ENCODE peak calls at places on chromosomes 3 and 15, in nine cellular contexts. One of them, this sample, is unnamed.
A peak's percentile ranks its signal among the peaks of the same experiment; 100 is the strongest.

GRCh38 chr3:159130108-159130507 is 328.3 kb downstream of the MFSD1 start:
- DNase-seq in activated naive CD4-positive, alpha-beta T cell treated with anti-CD3 and anti-CD28 coated beads, Interleukin-2, amount 10 ng/mL, durations not matched to agents 7 days and 5 days: no peak
- DNase-seq in BJ: no peak
- DNase-seq in AG09309: no peak
- DNase-seq in astrocyte of the cerebellum: no peak
- DNase-seq in NCI-H460: peak; percentile 1
- DNase-seq in cardiac fibroblast: peak; percentile 38
- DNase-seq in T1000: no peak
- DNase-seq in nucleus accumbens: no peak
- DNase-seq in this sample: no peak

GRCh38 chr15:55707523-55707922 is 35.4 kb downstream of the PRTG start:
- DNase-seq in activated naive CD4-positive, alpha-beta T cell treated with anti-CD3 and anti-CD28 coated beads, Interleukin-2, amount 10 ng/mL, durations not matched to agents 7 days and 5 days: no peak
- DNase-seq in BJ: no peak
- DNase-seq in AG09309: no peak
- DNase-seq in astrocyte of the cerebellum: no peak
- DNase-seq in NCI-H460: no peak
- DNase-seq in cardiac fibroblast: no peak
- DNase-seq in T1000: no peak
- DNase-seq in nucleus accumbens: no peak
- DNase-seq in this sample: no peak

GRCh38 chr15:45333550-45333949 is 44.8 kb downstream of the GATM start:
- DNase-seq in activated naive CD4-positive, alpha-beta T cell treated with anti-CD3 and anti-CD28 coated beads, Interleukin-2, amount 10 ng/mL, durations not matched to agents 7 days and 5 days: no peak
- DNase-seq in BJ: no peak
- DNase-seq in AG09309: no peak
- DNase-seq in astrocyte of the cerebellum: no peak
- DNase-seq in NCI-H460: no peak
- DNase-seq in cardiac fibroblast: peak; percentile 22
- DNase-seq in T1000: no peak
- DNase-seq in nucleus accumbens: no peak
- DNase-seq in this sample: no peak

GRCh38 chr3:196042673-196043072 is 39.2 kb downstream of the TFRC start:
- DNase-seq in activated naive CD4-positive, alpha-beta T cell treated with anti-CD3 and anti-CD28 coated beads, Interleukin-2, amount 10 ng/mL, durations not matched to agents 7 days and 5 days: no peak
- DNase-seq in BJ: no peak
- DNase-seq in AG09309: no peak
- DNase-seq in astrocyte of the cerebellum: no peak
- DNase-seq in NCI-H460: no peak
- DNase-seq in cardiac fibroblast: peak; percentile 49
- DNase-seq in T1000: no peak
- DNase-seq in nucleus accumbens: no peak
- DNase-seq in this sample: no peak

GRCh38 chr15:77420610-77421369 is at the start of gene HMG20A:
- DNase-seq in activated naive CD4-positive, alpha-beta T cell treated with anti-CD3 and anti-CD28 coated beads, Interleukin-2, amount 10 ng/mL, durations not matched to agents 7 days and 5 days: peak; percentile 72
- DNase-seq in BJ: peak; percentile 52
- DNase-seq in AG09309: peak; percentile 67
- DNase-seq in astrocyte of the cerebellum: peak; percentile 62
- DNase-seq in NCI-H460: peak; percentile 62
- DNase-seq in cardiac fibroblast: peak; percentile 94
- DNase-seq in T1000: peak; percentile 63
- DNase-seq in nucleus accumbens: peak; percentile 68
- DNase-seq in this sample: peak; percentile 67

GRCh38 chr3:53016236-53016635 is 29.6 kb downstream of the SFMBT1 start:
- DNase-seq in activated naive CD4-positive, alpha-beta T cell treated with anti-CD3 and anti-CD28 coated beads, Interleukin-2, amount 10 ng/mL, durations not matched to agents 7 days and 5 days: no peak
- DNase-seq in BJ: no peak
- DNase-seq in AG09309: no peak
- DNase-seq in astrocyte of the cerebellum: no peak
- DNase-seq in NCI-H460: no peak
- DNase-seq in cardiac fibroblast: no peak
- DNase-seq in T1000: no peak
- DNase-seq in nucleus accumbens: no peak
- DNase-seq in this sample: no peak

GRCh38 chr3:156404217-156404616 is 150.7 kb downstream of the SSR3 start:
- DNase-seq in activated naive CD4-positive, alpha-beta T cell treated with anti-CD3 and anti-CD28 coated beads, Interleukin-2, amount 10 ng/mL, durations not matched to agents 7 days and 5 days: no peak
- DNase-seq in BJ: no peak
- DNase-seq in AG09309: no peak
- DNase-seq in astrocyte of the cerebellum: no peak
- DNase-seq in NCI-H460: no peak
- DNase-seq in cardiac fibroblast: no peak
- DNase-seq in T1000: no peak
- DNase-seq in nucleus accumbens: no peak
- DNase-seq in this sample: no peak

GRCh38 chr15:58771621-58772235 is 626 bp downstream of the MINDY2 start:
- DNase-seq in activated naive CD4-positive, alpha-beta T cell treated with anti-CD3 and anti-CD28 coated beads, Interleukin-2, amount 10 ng/mL, durations not matched to agents 7 days and 5 days: peak; percentile 38
- DNase-seq in BJ: no peak
- DNase-seq in AG09309: no peak
- DNase-seq in astrocyte of the cerebellum: no peak
- DNase-seq in NCI-H460: no peak
- DNase-seq in cardiac fibroblast: no peak
- DNase-seq in T1000: no peak
- DNase-seq in nucleus accumbens: peak; percentile 59
- DNase-seq in this sample: no peak

GRCh38 chr3:175421897-175422296 is 562.8 kb downstream of the NAALADL2 start:
- DNase-seq in activated naive CD4-positive, alpha-beta T cell treated with anti-CD3 and anti-CD28 coated beads, Interleukin-2, amount 10 ng/mL, durations not matched to agents 7 days and 5 days: no peak
- DNase-seq in BJ: no peak
- DNase-seq in AG09309: no peak
- DNase-seq in astrocyte of the cerebellum: no peak
- DNase-seq in NCI-H460: no peak
- DNase-seq in cardiac fibroblast: no peak
- DNase-seq in T1000: no peak
- DNase-seq in nucleus accumbens: no peak
- DNase-seq in this sample: no peak

GRCh38 chr3:170054204-170054603 is 16.4 kb downstream of the GPR160 start:
- DNase-seq in activated naive CD4-positive, alpha-beta T cell treated with anti-CD3 and anti-CD28 coated beads, Interleukin-2, amount 10 ng/mL, durations not matched to agents 7 days and 5 days: peak; percentile 28
- DNase-seq in BJ: no peak
- DNase-seq in AG09309: no peak
- DNase-seq in astrocyte of the cerebellum: no peak
- DNase-seq in NCI-H460: no peak
- DNase-seq in cardiac fibroblast: no peak
- DNase-seq in T1000: no peak
- DNase-seq in nucleus accumbens: no peak
- DNase-seq in this sample: no peak

GRCh38 chr15:58495836-58496501 is 64.2 kb downstream of the LIPC start:
- DNase-seq in activated naive CD4-positive, alpha-beta T cell treated with anti-CD3 and anti-CD28 coated beads, Interleukin-2, amount 10 ng/mL, durations not matched to agents 7 days and 5 days: no peak
- DNase-seq in BJ: no peak
- DNase-seq in AG09309: no peak
- DNase-seq in astrocyte of the cerebellum: no peak
- DNase-seq in NCI-H460: no peak
- DNase-seq in cardiac fibroblast: no peak
- DNase-seq in T1000: no peak
- DNase-seq in nucleus accumbens: no peak
- DNase-seq in this sample: no peak

GRCh38 chr3:56702487-56703315 is 19.6 kb upstream of the TASOR start:
- DNase-seq in activated naive CD4-positive, alpha-beta T cell treated with anti-CD3 and anti-CD28 coated beads, Interleukin-2, amount 10 ng/mL, durations not matched to agents 7 days and 5 days: peak; percentile 63
- DNase-seq in BJ: peak; percentile 12
- DNase-seq in AG09309: peak; percentile 52
- DNase-seq in astrocyte of the cerebellum: peak; percentile 76
- DNase-seq in NCI-H460: peak; percentile 56
- DNase-seq in cardiac fibroblast: peak; percentile 87
- DNase-seq in T1000: peak; percentile 55
- DNase-seq in nucleus accumbens: no peak
- DNase-seq in this sample: peak; percentile 51

GRCh38 chr15:76904461-76905012 is 603 bp downstream of the SCAPER start:
- DNase-seq in activated naive CD4-positive, alpha-beta T cell treated with anti-CD3 and anti-CD28 coated beads, Interleukin-2, amount 10 ng/mL, durations not matched to agents 7 days and 5 days: peak; percentile 30
- DNase-seq in BJ: no peak
- DNase-seq in AG09309: no peak
- DNase-seq in astrocyte of the cerebellum: no peak
- DNase-seq in NCI-H460: peak; percentile 5
- DNase-seq in cardiac fibroblast: peak; percentile 21
- DNase-seq in T1000: peak; percentile 26
- DNase-seq in nucleus accumbens: peak; percentile 56
- DNase-seq in this sample: no peak

GRCh38 chr3:98784666-98785600 is 21.8 kb downstream of the ST3GAL6 start:
- DNase-seq in activated naive CD4-positive, alpha-beta T cell treated with anti-CD3 and anti-CD28 coated beads, Interleukin-2, amount 10 ng/mL, durations not matched to agents 7 days and 5 days: no peak
- DNase-seq in BJ: peak; percentile 44
- DNase-seq in AG09309: peak; percentile 79
- DNase-seq in astrocyte of the cerebellum: peak; percentile 79
- DNase-seq in NCI-H460: no peak
- DNase-seq in cardiac fibroblast: peak; percentile 96
- DNase-seq in T1000: no peak
- DNase-seq in nucleus accumbens: no peak
- DNase-seq in this sample: peak; percentile 64

GRCh38 chr3:127029521-127030327 is 46.8 kb downstream of the PLXNA1 start:
- DNase-seq in activated naive CD4-positive, alpha-beta T cell treated with anti-CD3 and anti-CD28 coated beads, Interleukin-2, amount 10 ng/mL, durations not matched to agents 7 days and 5 days: no peak
- DNase-seq in BJ: no peak
- DNase-seq in AG09309: no peak
- DNase-seq in astrocyte of the cerebellum: no peak
- DNase-seq in NCI-H460: no peak
- DNase-seq in cardiac fibroblast: no peak
- DNase-seq in T1000: no peak
- DNase-seq in nucleus accumbens: no peak
- DNase-seq in this sample: no peak

GRCh38 chr3:123094492-123094891 is 27.7 kb downstream of the PDIA5 start:
- DNase-seq in activated naive CD4-positive, alpha-beta T cell treated with anti-CD3 and anti-CD28 coated beads, Interleukin-2, amount 10 ng/mL, durations not matched to agents 7 days and 5 days: no peak
- DNase-seq in BJ: no peak
- DNase-seq in AG09309: no peak
- DNase-seq in astrocyte of the cerebellum: no peak
- DNase-seq in NCI-H460: no peak
- DNase-seq in cardiac fibroblast: no peak
- DNase-seq in T1000: no peak
- DNase-seq in nucleus accumbens: no peak
- DNase-seq in this sample: no peak

GRCh38 chr3:66394261-66395249 is 106.3 kb downstream of the LRIG1 start:
- DNase-seq in activated naive CD4-positive, alpha-beta T cell treated with anti-CD3 and anti-CD28 coated beads, Interleukin-2, amount 10 ng/mL, durations not matched to agents 7 days and 5 days: no peak
- DNase-seq in BJ: no peak
- DNase-seq in AG09309: no peak
- DNase-seq in astrocyte of the cerebellum: no peak
- DNase-seq in NCI-H460: no peak
- DNase-seq in cardiac fibroblast: peak; percentile 71
- DNase-seq in T1000: no peak
- DNase-seq in nucleus accumbens: no peak
- DNase-seq in this sample: no peak

GRCh38 chr3:18657858-18658820 is 233.0 kb upstream of the SATB1 start:
- DNase-seq in activated naive CD4-positive, alpha-beta T cell treated with anti-CD3 and anti-CD28 coated beads, Interleukin-2, amount 10 ng/mL, durations not matched to agents 7 days and 5 days: peak; percentile 33
- DNase-seq in BJ: no peak
- DNase-seq in AG09309: no peak
- DNase-seq in astrocyte of the cerebellum: no peak
- DNase-seq in NCI-H460: no peak
- DNase-seq in cardiac fibroblast: no peak
- DNase-seq in T1000: no peak
- DNase-seq in nucleus accumbens: no peak
- DNase-seq in this sample: no peak

GRCh38 chr3:106305882-106306445 is 437.2 kb upstream of the CBLB start:
- DNase-seq in activated naive CD4-positive, alpha-beta T cell treated with anti-CD3 and anti-CD28 coated beads, Interleukin-2, amount 10 ng/mL, durations not matched to agents 7 days and 5 days: no peak
- DNase-seq in BJ: peak; percentile 47
- DNase-seq in AG09309: no peak
- DNase-seq in astrocyte of the cerebellum: no peak
- DNase-seq in NCI-H460: no peak
- DNase-seq in cardiac fibroblast: no peak
- DNase-seq in T1000: no peak
- DNase-seq in nucleus accumbens: no peak
- DNase-seq in this sample: peak; percentile 3

GRCh38 chr3:11592460-11593298 is 51.0 kb downstream of the VGLL4 start:
- DNase-seq in activated naive CD4-positive, alpha-beta T cell treated with anti-CD3 and anti-CD28 coated beads, Interleukin-2, amount 10 ng/mL, durations not matched to agents 7 days and 5 days: no peak
- DNase-seq in BJ: no peak
- DNase-seq in AG09309: no peak
- DNase-seq in astrocyte of the cerebellum: no peak
- DNase-seq in NCI-H460: no peak
- DNase-seq in cardiac fibroblast: peak; percentile 44
- DNase-seq in T1000: no peak
- DNase-seq in nucleus accumbens: peak; percentile 31
- DNase-seq in this sample: no peak

GRCh38 chr15:29044506-29044905 is 158.7 kb downstream of the APBA2 start:
- DNase-seq in activated naive CD4-positive, alpha-beta T cell treated with anti-CD3 and anti-CD28 coated beads, Interleukin-2, amount 10 ng/mL, durations not matched to agents 7 days and 5 days: no peak
- DNase-seq in BJ: no peak
- DNase-seq in AG09309: no peak
- DNase-seq in astrocyte of the cerebellum: peak; percentile 45
- DNase-seq in NCI-H460: no peak
- DNase-seq in cardiac fibroblast: peak; percentile 11
- DNase-seq in T1000: no peak
- DNase-seq in nucleus accumbens: no peak
- DNase-seq in this sample: no peak

GRCh38 chr3:195715583-195716266 is 5.1 kb upstream of the MUC20 start:
- DNase-seq in activated naive CD4-positive, alpha-beta T cell treated with anti-CD3 and anti-CD28 coated beads, Interleukin-2, amount 10 ng/mL, durations not matched to agents 7 days and 5 days: no peak
- DNase-seq in BJ: no peak
- DNase-seq in AG09309: no peak
- DNase-seq in astrocyte of the cerebellum: no peak
- DNase-seq in NCI-H460: no peak
- DNase-seq in cardiac fibroblast: peak; percentile 45
- DNase-seq in T1000: no peak
- DNase-seq in nucleus accumbens: no peak
- DNase-seq in this sample: no peak

GRCh38 chr3:53023072-53023823 is 22.6 kb downstream of the SFMBT1 start:
- DNase-seq in activated naive CD4-positive, alpha-beta T cell treated with anti-CD3 and anti-CD28 coated beads, Interleukin-2, amount 10 ng/mL, durations not matched to agents 7 days and 5 days: no peak
- DNase-seq in BJ: no peak
- DNase-seq in AG09309: no peak
- DNase-seq in astrocyte of the cerebellum: no peak
- DNase-seq in NCI-H460: no peak
- DNase-seq in cardiac fibroblast: no peak
- DNase-seq in T1000: no peak
- DNase-seq in nucleus accumbens: no peak
- DNase-seq in this sample: no peak